ENCODE peak calls at places on chromosomes 16 and 17, in six cellular contexts. M, Q, C, S, A and Z are unnamed samples.

GRCh38 chr17:55446581-55447205 is 25.1 kb upstream of the MMD start:
- DNase-seq in C (no peak), A (no peak), Q (no peak), S (no peak), M (no peak), Z (no peak)

GRCh38 chr16:12455287-12455798 is 348.3 kb downstream of the CPPED1 start:
- DNase-seq in A (peak), Q (peak), C (no peak), M (peak), S (no peak), Z (no peak)

GRCh38 chr16:88020513-88020885 is 69.3 kb downstream of the BANP start:
- DNase-seq in C (no peak), M (no peak), A (no peak), Q (no peak), S (no peak), Z (no peak)

GRCh38 chr16:333406-334094 is 19.0 kb downstream of the AXIN1 start:
- DNase-seq in Q (no peak), A (no peak), C (no peak), M (no peak), S (no peak), Z (no peak)

GRCh38 chr16:14098081-14098480 is 27.0 kb downstream of the MRTFB start:
- DNase-seq in M (no peak), S (no peak), A (no peak), Q (no peak), C (no peak), Z (no peak)

GRCh38 chr17:48871551-48872351 is 20.8 kb upstream of the ATP5MC1 start:
- DNase-seq in C (no peak), Q (peak), M (no peak), A (no peak), S (no peak), Z (no peak)

GRCh38 chr17:13542612-13543011 is 59.1 kb downstream of the HS3ST3A1 start:
- DNase-seq in A (no peak), M (no peak), Q (no peak), C (no peak), S (no peak), Z (no peak)

GRCh38 chr17:50542795-50543774 is 3.9 kb upstream of the SPATA20 start:
- DNase-seq in M (peak), A (no peak), Q (no peak), S (no peak), C (no peak), Z (no peak)

GRCh38 chr16:10836174-10836853 is 17.7 kb upstream of the TVP23A start:
- DNase-seq in S (no peak), Q (no peak), A (no peak), M (no peak), C (no peak), Z (no peak)

GRCh38 chr17:21360048-21360447 is 16.1 kb upstream of the KCNJ12 start:
- DNase-seq in Q (no peak), A (no peak), M (no peak), C (no peak), S (no peak), Z (no peak)